ENCODE peak calls at places on chromosome 17, in six cellular contexts. O is ovary; X is CD8-positive, alpha-beta T cell; P is suprapubic skin; V is colonic mucosa; M is right atrium auricular region. B is an unnamed sample.
A peak's percentile ranks its signal among the peaks of the same experiment; 100 is the strongest.

GRCh38 chr17:4956493-4957061 is 5.7 kb downstream of the ENO3 start:
- DNase-seq in O (no peak), X (no peak), P (no peak), V (no peak), M (no peak), B (no peak)

GRCh38 chr17:64399071-64399766 is 8.6 kb upstream of the PECAM1 start:
- DNase-seq in O (no peak), X (no peak), P (no peak), V (no peak), M (no peak), B (no peak)

GRCh38 chr17:48767263-48767774 is 38.8 kb upstream of the HOXB13 start:
- DNase-seq in O (no peak), X (no peak), P (no peak), V (no peak), M (no peak), B (no peak)

GRCh38 chr17:37708616-37709212 is 36.1 kb downstream of the HNF1B start:
- DNase-seq in O (no peak), X (no peak), P (no peak), V (peak; percentile 76), M (no peak), B (no peak)

GRCh38 chr17:35254107-35254802 is 11.4 kb downstream of the SLFN5 start:
- DNase-seq in O (peak; percentile 21), X (no peak), P (peak; percentile 79), V (peak; percentile 58), M (peak; percentile 79), B (peak; percentile 80)

GRCh38 chr17:44940321-44940720 is 7.3 kb downstream of the KIF18B start:
- DNase-seq in O (no peak), X (no peak), P (no peak), V (no peak), M (no peak), B (no peak)

GRCh38 chr17:55301521-55302406 is 37.0 kb downstream of the HLF start:
- DNase-seq in O (no peak), X (no peak), P (no peak), V (no peak), M (no peak), B (no peak)

GRCh38 chr17:602436-602835 is 112.2 kb downstream of the VPS53 start:
- DNase-seq in O (no peak), X (no peak), P (no peak), V (no peak), M (no peak), B (no peak)

GRCh38 chr17:7591596-7591995 is 1.7 kb upstream of the SOX15 start:
- DNase-seq in O (no peak), X (no peak), P (no peak), V (no peak), M (no peak), B (no peak)

GRCh38 chr17:43825567-43825966 is 7.4 kb downstream of the MPP3 start:
- DNase-seq in O (no peak), X (no peak), P (no peak), V (no peak), M (no peak), B (no peak)

GRCh38 chr17:63838586-63839184 is 3.8 kb downstream of the SMARCD2 start:
- DNase-seq in O (peak; percentile 79), X (no peak), P (peak; percentile 97), V (peak; percentile 72), M (peak; percentile 96), B (peak; percentile 98)

GRCh38 chr17:962166-962565 is 17.4 kb downstream of the NXN start:
- DNase-seq in O (no peak), X (no peak), P (no peak), V (no peak), M (no peak), B (no peak)

GRCh38 chr17:41329279-41329925 is 13.9 kb upstream of the KRTAP17-1 start:
- DNase-seq in O (no peak), X (no peak), P (peak; percentile 52), V (peak; percentile 47), M (no peak), B (no peak)

GRCh38 chr17:55726440-55726839 is 3.8 kb upstream of the TMEM100 start:
- DNase-seq in O (peak; percentile 61), X (no peak), P (peak; percentile 89), V (peak; percentile 33), M (peak; percentile 87), B (no peak)

DNA sequence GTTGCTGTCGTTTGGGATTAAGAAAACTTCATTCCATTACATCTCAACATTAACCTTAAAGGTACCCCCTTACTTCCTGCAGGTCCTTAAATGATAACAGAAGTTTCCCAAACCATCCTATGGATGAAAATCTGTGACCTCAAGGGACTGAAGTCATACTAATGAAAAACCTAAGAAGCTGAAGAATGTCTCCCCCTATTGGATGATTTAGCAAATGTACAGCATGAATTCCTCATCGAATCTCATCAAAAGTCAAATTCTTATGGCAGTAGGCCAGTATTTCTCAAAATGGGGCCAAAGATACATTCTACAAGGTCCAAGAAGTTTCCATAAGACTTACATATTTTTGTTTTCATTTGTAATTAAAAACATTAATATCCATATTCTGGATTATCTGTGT is 13.5 kb downstream of the SCO1 start:
- DNase-seq in O (no peak), X (no peak), P (no peak), V (no peak), M (no peak), B (no peak)
- TF ChIP-seq CTCF in O (no peak), X (peak; percentile 53), P (no peak), V (peak; percentile 20), M (no peak), B (no peak)

DNA sequence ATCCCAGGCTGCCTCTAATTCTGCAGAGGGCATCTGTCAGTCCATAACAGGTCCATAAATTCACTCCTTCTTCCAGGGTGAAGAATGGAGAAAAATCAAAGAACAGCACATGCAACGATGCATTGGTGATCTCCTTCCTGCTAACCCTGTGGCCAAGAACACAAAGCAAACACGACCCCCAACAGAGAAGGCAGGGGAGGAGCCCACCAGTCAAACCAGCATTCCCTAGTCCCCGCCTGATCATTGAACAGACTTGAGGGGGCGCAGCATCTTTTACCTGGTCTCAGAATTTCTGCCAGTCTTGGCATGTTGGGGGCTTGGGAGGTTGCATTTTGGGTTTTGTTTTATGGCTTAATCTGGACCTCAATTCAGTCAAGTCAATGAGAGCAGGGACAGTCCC is 476.0 kb downstream of the SLC39A11 start:
- DNase-seq in O (no peak), X (no peak), P (no peak), V (no peak), M (no peak), B (no peak)
- H3K4me3 ChIP-seq in O (no peak overlapping the region), X (no peak overlapping the region), P (no peak overlapping the region), V (no peak overlapping the region), M (no peak overlapping the region), B (no peak overlapping the region)

GRCh38 chr17:75476274-75476673 is 19.8 kb downstream of the TMEM94 start:
- DNase-seq in O (peak; percentile 59), X (no peak), P (no peak), V (no peak), M (no peak), B (no peak)
- H3K27ac ChIP-seq in O (peak overlapping the region; percentile 49), X (no peak overlapping the region), P (no peak overlapping the region), V (peak overlapping the region; percentile 27), M (peak overlapping the region; percentile 66), B (peak overlapping the region; percentile 87)

GRCh38 chr17:78798695-78799559 is 16.9 kb upstream of the CYTH1 start:
- DNase-seq in O (no peak), X (no peak), P (no peak), V (no peak), M (no peak), B (no peak)
- TF ChIP-seq CTCF in O (no peak), X (peak; percentile 41), P (peak; percentile 18), V (no peak), M (peak; percentile 22), B (no peak)

GRCh38 chr17:81490599-81490992 is 22.0 kb downstream of the ACTG1 start:
- DNase-seq in O (no peak), X (no peak), P (no peak), V (no peak), M (no peak), B (no peak)

GRCh38 chr17:81489012-81489968 is 23.3 kb downstream of the ACTG1 start:
- DNase-seq in O (no peak), X (no peak), P (no peak), V (no peak), M (no peak), B (no peak)

GRCh38 chr17:81491193-81491592 is 21.4 kb downstream of the ACTG1 start:
- DNase-seq in O (no peak), X (no peak), P (no peak), V (no peak), M (no peak), B (no peak)

GRCh38 chr17:81491761-81492160 is 20.8 kb downstream of the ACTG1 start:
- DNase-seq in O (no peak), X (no peak), P (no peak), V (no peak), M (no peak), B (no peak)

GRCh38 chr17:81489986-81490598 is 22.5 kb downstream of the ACTG1 start:
- DNase-seq in O (no peak), X (no peak), P (no peak), V (no peak), M (no peak), B (no peak)
- H3K4me3 ChIP-seq in O (no peak overlapping the region), X (no peak overlapping the region), P (no peak overlapping the region), V (no peak overlapping the region), M (no peak overlapping the region), B (no peak overlapping the region)

GRCh38 chr17:67403065-67403464 is 26.0 kb downstream of the PITPNC1 start:
- DNase-seq in O (no peak), X (no peak), P (no peak), V (no peak), M (no peak), B (no peak)

GRCh38 chr17:67399676-67400075 is 22.6 kb downstream of the PITPNC1 start:
- DNase-seq in O (no peak), X (no peak), P (no peak), V (no peak), M (no peak), B (no peak)

GRCh38 chr17:67401598-67402504 is 24.8 kb downstream of the PITPNC1 start:
- DNase-seq in O (no peak), X (no peak), P (no peak), V (no peak), M (no peak), B (no peak)

GRCh38 chr17:67401106-67401505 is 24.0 kb downstream of the PITPNC1 start:
- DNase-seq in O (no peak), X (no peak), P (no peak), V (no peak), M (no peak), B (no peak)

GRCh38 chr17:67400193-67400592 is 23.1 kb downstream of the PITPNC1 start:
- DNase-seq in O (no peak), X (no peak), P (no peak), V (no peak), M (no peak), B (no peak)
- H3K27ac ChIP-seq in O (no peak overlapping the region), X (peak overlapping the region; percentile 39), P (no peak overlapping the region), V (no peak overlapping the region), M (peak overlapping the region; percentile 39), B (no peak overlapping the region)

B was measured in coronary artery.